ENCODE peak calls at places on chromosomes 16 and 17, in nine cellular contexts. H is T-helper 22 cell; K is NCI-H187 treated with DMSO at 0.1 percent for 48 hours; V is upper lobe of right lung; Z is ecto neural progenitor cell; Q is NCI-H1417 treated with DMSO at 0.1 percent for 48 hours; W is HCEC 1CT; N is stimulated activated naive CD8-positive, alpha-beta T cell treated with anti-CD3 and anti-CD28 coated beads, Interleukin-15, Interleukin-2, amounts not matched to agents 100 U/mL and 50 U/mL, for 24 hours; O is vagina. D is an unnamed sample.

GRCh38 chr16:71460246-71460645 is 1.8 kb downstream of the ZNF23 start:
- DNase-seq in H (no peak), K (no peak), V (no peak), Z (no peak), Q (no peak), W (peak), N (no peak), O (no peak), D (no peak)

GRCh38 chr17:29613371-29613837 is 9.3 kb downstream of the CORO6 start:
- DNase-seq in H (peak), K (no peak), V (peak), Z (peak), Q (no peak), W (no peak), N (peak), O (peak), D (peak)

GRCh38 chr16:50636865-50637374 is 44.2 kb downstream of the SNX20 start:
- DNase-seq in H (no peak), K (no peak), V (no peak), Z (no peak), Q (no peak), W (no peak), N (no peak), O (no peak), D (no peak)

GRCh38 chr16:71526111-71526998 is at the start of gene CHST4:
- DNase-seq in H (no peak), K (peak), V (no peak), Z (peak), Q (no peak), W (peak), N (peak), O (no peak), D (no peak)

GRCh38 chr17:65324977-65325376 is 187.8 kb downstream of the RGS9 start:
- DNase-seq in H (no peak), K (no peak), V (no peak), Z (no peak), Q (no peak), W (no peak), N (no peak), O (no peak), D (no peak)

GRCh38 chr17:47742319-47743181 is 9.5 kb downstream of the TBX21 start:
- DNase-seq in H (no peak), K (no peak), V (no peak), Z (peak), Q (no peak), W (no peak), N (peak), O (no peak), D (peak)

GRCh38 chr16:31301708-31302400 is 42.1 kb downstream of the ITGAM start:
- DNase-seq in H (no peak), K (no peak), V (no peak), Z (no peak), Q (no peak), W (peak), N (no peak), O (no peak), D (no peak)

GRCh38 chr16:88894681-88895300 is 28.3 kb upstream of the PABPN1L start:
- DNase-seq in H (no peak), K (no peak), V (no peak), Z (no peak), Q (no peak), W (no peak), N (no peak), O (no peak), D (no peak)

GRCh38 chr16:5036228-5037156 is 2.8 kb upstream of the NAGPA start:
- DNase-seq in H (no peak), K (no peak), V (no peak), Z (no peak), Q (no peak), W (no peak), N (no peak), O (no peak), D (peak)

GRCh38 chr16:84054916-84055315 is 12.3 kb upstream of the SLC38A8 start:
- DNase-seq in H (no peak), K (no peak), V (peak), Z (peak), Q (no peak), W (no peak), N (no peak), O (no peak), D (peak)

GRCh38 chr17:56424005-56424404 is 169.5 kb upstream of the NOG start:
- DNase-seq in H (no peak), K (no peak), V (no peak), Z (no peak), Q (no peak), W (no peak), N (no peak), O (no peak), D (no peak)

GRCh38 chr16:22141746-22142145 is 20.6 kb upstream of the SDR42E2 start:
- DNase-seq in H (no peak), K (no peak), V (no peak), Z (no peak), Q (no peak), W (peak), N (no peak), O (no peak), D (no peak)

GRCh38 chr17:27805520-27806146 is 5.3 kb upstream of the NOS2 start:
- DNase-seq in H (peak), K (peak), V (peak), Z (peak), Q (peak), W (peak), N (peak), O (no peak), D (peak)

GRCh38 chr16:24670623-24671454 is 58.6 kb upstream of the TNRC6A start:
- DNase-seq in H (no peak), K (no peak), V (peak), Z (peak), Q (no peak), W (peak), N (peak), O (peak), D (no peak)

GRCh38 chr17:50037321-50038107 is 18.4 kb upstream of the ITGA3 start:
- DNase-seq in H (no peak), K (no peak), V (peak), Z (no peak), Q (no peak), W (peak), N (no peak), O (peak), D (peak)

GRCh38 chr16:48365030-48365600 is 20.1 kb downstream of the SIAH1 start:
- DNase-seq in H (no peak), K (no peak), V (no peak), Z (no peak), Q (no peak), W (no peak), N (no peak), O (no peak), D (no peak)

GRCh38 chr17:50657627-50658026 is 22.9 kb downstream of the ABCC3 start:
- DNase-seq in H (no peak), K (no peak), V (no peak), Z (no peak), Q (no peak), W (no peak), N (no peak), O (no peak), D (no peak)

GRCh38 chr17:29732613-29733012 is 109.9 kb upstream of the CORO6 start:
- DNase-seq in H (no peak), K (no peak), V (no peak), Z (no peak), Q (no peak), W (peak), N (no peak), O (no peak), D (no peak)

GRCh38 chr17:31486351-31487062 is 95.0 kb downstream of the RAB11FIP4 start:
- DNase-seq in H (no peak), K (no peak), V (peak), Z (no peak), Q (no peak), W (no peak), N (no peak), O (no peak), D (peak)

GRCh38 chr17:75639771-75640555 is 6.7 kb downstream of the SMIM5 start:
- DNase-seq in H (no peak), K (no peak), V (peak), Z (no peak), Q (no peak), W (no peak), N (no peak), O (no peak), D (peak)

GRCh38 chr16:23836404-23837291 is 865 bp downstream of the PRKCB start:
- DNase-seq in H (peak), K (no peak), V (peak), Z (peak), Q (no peak), W (no peak), N (peak), O (no peak), D (peak)

GRCh38 chr16:68764866-68765265 is 27.8 kb downstream of the CDH1 start:
- DNase-seq in H (no peak), K (no peak), V (no peak), Z (no peak), Q (no peak), W (no peak), N (no peak), O (no peak), D (no peak)

GRCh38 chr16:89173629-89173921 is 2.0 kb downstream of the CDH15 start:
- DNase-seq in H (no peak), K (no peak), V (no peak), Z (no peak), Q (no peak), W (no peak), N (no peak), O (no peak), D (no peak)

GRCh38 chr17:2521257-2521656 is 9.6 kb upstream of the METTL16 start:
- DNase-seq in H (no peak), K (no peak), V (peak), Z (no peak), Q (no peak), W (no peak), N (no peak), O (no peak), D (no peak)

GRCh38 chr17:13346592-13346991 is 255.1 kb downstream of the HS3ST3A1 start:
- DNase-seq in H (no peak), K (no peak), V (no peak), Z (no peak), Q (no peak), W (peak), N (no peak), O (no peak), D (no peak)

GRCh38 chr17:50130778-50131317 is 888 bp upstream of the SAMD14 start:
- DNase-seq in H (no peak), K (no peak), V (no peak), Z (no peak), Q (no peak), W (no peak), N (peak), O (no peak), D (no peak)

GRCh38 chr16:85055503-85056210 is 28.1 kb downstream of the KIAA0513 start:
- DNase-seq in H (peak), K (no peak), V (peak), Z (no peak), Q (no peak), W (peak), N (peak), O (no peak), D (peak)

GRCh38 chr17:75919611-75920010 is 14.9 kb upstream of the MRPL38 start:
- DNase-seq in H (no peak), K (no peak), V (no peak), Z (no peak), Q (no peak), W (no peak), N (no peak), O (no peak), D (no peak)

GRCh38 chr17:65398036-65398787 is 163.2 kb downstream of the AXIN2 start:
- DNase-seq in H (no peak), K (no peak), V (no peak), Z (no peak), Q (no peak), W (no peak), N (no peak), O (no peak), D (no peak)

GRCh38 chr16:81901483-81901882 is 109.8 kb downstream of the SDR42E1 start:
- DNase-seq in H (no peak), K (no peak), V (no peak), Z (no peak), Q (no peak), W (peak), N (no peak), O (no peak), D (no peak)

GRCh38 chr17:75774988-75775668 is 9.5 kb upstream of the UNK start:
- DNase-seq in H (no peak), K (no peak), V (peak), Z (peak), Q (no peak), W (no peak), N (no peak), O (no peak), D (peak)

GRCh38 chr17:59456923-59457615 is 108.3 kb upstream of the DHX40 start:
- DNase-seq in H (no peak), K (no peak), V (no peak), Z (no peak), Q (no peak), W (no peak), N (no peak), O (no peak), D (no peak)

GRCh38 chr16:88999457-89000206 is 22.6 kb upstream of the CBFA2T3 start:
- DNase-seq in H (no peak), K (no peak), V (no peak), Z (no peak), Q (no peak), W (no peak), N (no peak), O (no peak), D (no peak)

GRCh38 chr16:53546988-53547391 is 44.0 kb upstream of the AKTIP start:
- DNase-seq in H (no peak), K (no peak), V (no peak), Z (no peak), Q (no peak), W (no peak), N (no peak), O (no peak), D (no peak)

GRCh38 chr17:30248786-30249185 is 13.3 kb upstream of the SLC6A4 start:
- DNase-seq in H (no peak), K (no peak), V (no peak), Z (no peak), Q (no peak), W (no peak), N (no peak), O (no peak), D (no peak)